ENCODE peak calls at places on chromosome 15, in seven cellular contexts. One of them, this sample, is unnamed.
A peak's percentile ranks its signal among the peaks of the same experiment; 100 is the strongest.

GRCh38 chr15:57527382-57528091 is 64.2 kb upstream of the MYZAP start:
- DNase-seq in gastrocnemius medialis: no peak
- DNase-seq in A549: peak; percentile 89
- DNase-seq in foreskin fibroblast: peak; percentile 76
- DNase-seq in AG09319: peak; percentile 67
- DNase-seq in nephron progenitor cell: peak; percentile 49
- DNase-seq in tibial nerve: peak; percentile 54
- DNase-seq in this sample: peak; percentile 78

GRCh38 chr15:38563723-38564519 is 693 bp downstream of the RASGRP1 start:
- DNase-seq in tibial nerve: peak; percentile 18
- DNase-seq in A549: peak; percentile 50
- DNase-seq in foreskin fibroblast: peak; percentile 25
- DNase-seq in AG09319: no peak
- DNase-seq in gastrocnemius medialis: peak; percentile 20
- DNase-seq in nephron progenitor cell: peak; percentile 84
- DNase-seq in this sample: no peak

GRCh38 chr15:48888209-48888608 is 10.3 kb downstream of the EID1 start:
- DNase-seq in nephron progenitor cell: no peak
- DNase-seq in tibial nerve: no peak
- DNase-seq in AG09319: no peak
- DNase-seq in foreskin fibroblast: no peak
- DNase-seq in gastrocnemius medialis: no peak
- DNase-seq in A549: no peak
- DNase-seq in this sample: no peak

GRCh38 chr15:65619636-65620290 is 2.0 kb upstream of the SLC24A1 start:
- DNase-seq in AG09319: no peak
- DNase-seq in nephron progenitor cell: no peak
- DNase-seq in A549: no peak
- DNase-seq in tibial nerve: no peak
- DNase-seq in foreskin fibroblast: no peak
- DNase-seq in gastrocnemius medialis: no peak
- DNase-seq in this sample: no peak

GRCh38 chr15:43376017-43376705 is 5.3 kb downstream of the TUBGCP4 start:
- DNase-seq in gastrocnemius medialis: no peak
- DNase-seq in AG09319: no peak
- DNase-seq in foreskin fibroblast: peak; percentile 14
- DNase-seq in nephron progenitor cell: peak; percentile 23
- DNase-seq in tibial nerve: no peak
- DNase-seq in A549: peak; percentile 37
- DNase-seq in this sample: no peak

GRCh38 chr15:68303134-68303533 is 25.6 kb downstream of the FEM1B start:
- DNase-seq in foreskin fibroblast: no peak
- DNase-seq in tibial nerve: no peak
- DNase-seq in gastrocnemius medialis: no peak
- DNase-seq in A549: no peak
- DNase-seq in AG09319: no peak
- DNase-seq in nephron progenitor cell: no peak
- DNase-seq in this sample: no peak

GRCh38 chr15:44735482-44736260 is 657 bp upstream of the TRIM69 start:
- DNase-seq in A549: no peak
- DNase-seq in foreskin fibroblast: no peak
- DNase-seq in gastrocnemius medialis: peak; percentile 42
- DNase-seq in nephron progenitor cell: no peak
- DNase-seq in tibial nerve: peak; percentile 51
- DNase-seq in AG09319: no peak
- DNase-seq in this sample: no peak

GRCh38 chr15:29346998-29347397 is 77.4 kb upstream of the NSMCE3 start:
- DNase-seq in nephron progenitor cell: no peak
- DNase-seq in A549: no peak
- DNase-seq in AG09319: no peak
- DNase-seq in foreskin fibroblast: no peak
- DNase-seq in gastrocnemius medialis: no peak
- DNase-seq in tibial nerve: no peak
- DNase-seq in this sample: no peak

GRCh38 chr15:95447486-95447885 is 883.0 kb upstream of the NR2F2 start:
- DNase-seq in AG09319: no peak
- DNase-seq in A549: no peak
- DNase-seq in nephron progenitor cell: no peak
- DNase-seq in foreskin fibroblast: no peak
- DNase-seq in tibial nerve: no peak
- DNase-seq in gastrocnemius medialis: no peak
- DNase-seq in this sample: no peak

GRCh38 chr15:20645956-20646355 is 104.4 kb upstream of the GOLGA6L6 start:
- DNase-seq in AG09319: no peak
- DNase-seq in A549: peak; percentile 21
- DNase-seq in tibial nerve: peak; percentile 43
- DNase-seq in nephron progenitor cell: no peak
- DNase-seq in gastrocnemius medialis: peak; percentile 26
- DNase-seq in foreskin fibroblast: no peak
- DNase-seq in this sample: no peak

GRCh38 chr15:35289029-35289617 is 204.0 kb upstream of the NANOGP8 start:
- DNase-seq in nephron progenitor cell: peak; percentile 25
- DNase-seq in tibial nerve: no peak
- DNase-seq in A549: peak; percentile 72
- DNase-seq in foreskin fibroblast: peak; percentile 47
- DNase-seq in AG09319: peak; percentile 39
- DNase-seq in gastrocnemius medialis: no peak
- DNase-seq in this sample: peak; percentile 50

GRCh38 chr15:35288580-35288979 is 203.5 kb upstream of the NANOGP8 start:
- DNase-seq in tibial nerve: no peak
- DNase-seq in AG09319: no peak
- DNase-seq in gastrocnemius medialis: no peak
- DNase-seq in A549: no peak
- DNase-seq in nephron progenitor cell: no peak
- DNase-seq in foreskin fibroblast: no peak
- DNase-seq in this sample: no peak

GRCh38 chr15:35298509-35298908 is 213.4 kb upstream of the NANOGP8 start:
- DNase-seq in A549: no peak
- DNase-seq in nephron progenitor cell: no peak
- DNase-seq in tibial nerve: no peak
- DNase-seq in foreskin fibroblast: no peak
- DNase-seq in AG09319: no peak
- DNase-seq in gastrocnemius medialis: no peak
- DNase-seq in this sample: no peak

GRCh38 chr15:35290301-35290721 is 205.2 kb upstream of the NANOGP8 start:
- DNase-seq in nephron progenitor cell: no peak
- DNase-seq in gastrocnemius medialis: no peak
- DNase-seq in A549: no peak
- DNase-seq in AG09319: no peak
- DNase-seq in foreskin fibroblast: no peak
- DNase-seq in tibial nerve: no peak
- DNase-seq in this sample: no peak

GRCh38 chr15:35293353-35294130 is 208.4 kb upstream of the NANOGP8 start:
- DNase-seq in gastrocnemius medialis: no peak
- DNase-seq in nephron progenitor cell: no peak
- DNase-seq in tibial nerve: no peak
- DNase-seq in A549: peak; percentile 82
- DNase-seq in foreskin fibroblast: peak; percentile 73
- DNase-seq in AG09319: no peak
- DNase-seq in this sample: peak; percentile 37
- TF ChIP-seq CTCF in gastrocnemius medialis: no peak
- TF ChIP-seq CTCF in nephron progenitor cell: peak; percentile 17
- TF ChIP-seq CTCF in tibial nerve: no peak
- TF ChIP-seq CTCF in A549: peak; percentile 28
- TF ChIP-seq CTCF in foreskin fibroblast: peak; percentile 32
- TF ChIP-seq CTCF in AG09319: no peak
- TF ChIP-seq CTCF in this sample: peak; percentile 40

DNA sequence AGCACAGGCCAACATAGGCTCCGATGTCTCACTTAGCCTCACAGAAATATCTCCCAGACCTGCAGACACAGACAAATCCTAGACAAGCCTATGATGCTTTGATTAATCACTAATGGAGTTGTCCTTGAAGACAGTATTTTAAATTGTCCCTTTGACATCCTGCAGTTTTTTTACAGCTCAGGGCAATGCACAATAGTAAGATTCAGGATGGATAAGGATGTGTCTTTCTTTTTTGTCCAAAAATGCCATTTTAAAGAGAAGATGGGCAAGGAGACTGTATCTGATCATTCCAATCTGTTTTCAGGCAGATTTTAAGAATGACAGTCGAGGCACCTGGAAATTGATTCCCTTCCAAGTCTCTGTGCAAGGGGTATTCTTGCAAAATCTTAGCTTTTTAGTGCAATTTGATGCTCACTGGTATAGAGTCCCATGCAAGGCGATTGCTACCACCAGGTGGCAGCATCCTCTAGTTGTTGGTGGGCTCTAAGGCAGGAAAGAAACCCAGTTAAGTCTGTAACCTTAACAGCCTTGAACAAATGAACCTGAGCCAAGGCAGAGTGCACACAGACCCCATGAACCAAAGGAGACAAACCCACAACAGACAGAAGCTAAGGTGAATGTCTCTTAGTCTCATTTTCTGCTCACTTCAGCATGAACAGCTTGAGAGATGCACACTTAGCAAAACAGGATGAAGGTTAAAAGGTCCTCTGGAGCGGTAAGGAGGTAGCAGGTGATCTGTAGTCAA is 51.2 kb upstream of the MINAR1 start:
- DNase-seq in gastrocnemius medialis: peak; percentile 55
- DNase-seq in foreskin fibroblast: peak; percentile 66
- DNase-seq in tibial nerve: peak; percentile 96
- DNase-seq in A549: peak; percentile 79
- DNase-seq in AG09319: peak; percentile 51
- DNase-seq in nephron progenitor cell: peak; percentile 89
- DNase-seq in this sample: peak; percentile 34
- TF ChIP-seq CTCF in gastrocnemius medialis: peak; percentile 84
- TF ChIP-seq CTCF in foreskin fibroblast: peak; percentile 92
- TF ChIP-seq CTCF in tibial nerve: peak; percentile 77
- TF ChIP-seq CTCF in A549: peak; percentile 98
- TF ChIP-seq CTCF in AG09319: peak; percentile 96
- TF ChIP-seq CTCF in nephron progenitor cell: peak; percentile 88
- TF ChIP-seq CTCF in this sample: peak; percentile 92

GRCh38 chr15:41930867-41931222 is 37.0 kb upstream of the SPTBN5 start:
- DNase-seq in foreskin fibroblast: no peak
- DNase-seq in AG09319: no peak
- DNase-seq in gastrocnemius medialis: no peak
- DNase-seq in A549: no peak
- DNase-seq in tibial nerve: no peak
- DNase-seq in nephron progenitor cell: no peak
- DNase-seq in this sample: no peak

GRCh38 chr15:41932939-41933725 is 39.2 kb downstream of the EHD4 start:
- DNase-seq in nephron progenitor cell: no peak
- DNase-seq in foreskin fibroblast: no peak
- DNase-seq in A549: no peak
- DNase-seq in AG09319: no peak
- DNase-seq in tibial nerve: no peak
- DNase-seq in gastrocnemius medialis: no peak
- DNase-seq in this sample: no peak

GRCh38 chr15:41933771-41934170 is 38.6 kb downstream of the EHD4 start:
- DNase-seq in gastrocnemius medialis: no peak
- DNase-seq in tibial nerve: no peak
- DNase-seq in AG09319: no peak
- DNase-seq in nephron progenitor cell: no peak
- DNase-seq in foreskin fibroblast: peak; percentile 43
- DNase-seq in A549: peak; percentile 47
- DNase-seq in this sample: no peak

GRCh38 chr15:41932511-41932910 is 38.7 kb upstream of the SPTBN5 start:
- DNase-seq in A549: no peak
- DNase-seq in foreskin fibroblast: no peak
- DNase-seq in tibial nerve: no peak
- DNase-seq in nephron progenitor cell: no peak
- DNase-seq in AG09319: no peak
- DNase-seq in gastrocnemius medialis: no peak
- DNase-seq in this sample: no peak

GRCh38 chr15:41932101-41932500 is 38.2 kb upstream of the SPTBN5 start:
- DNase-seq in tibial nerve: no peak
- DNase-seq in gastrocnemius medialis: no peak
- DNase-seq in foreskin fibroblast: no peak
- DNase-seq in A549: no peak
- DNase-seq in AG09319: no peak
- DNase-seq in nephron progenitor cell: no peak
- DNase-seq in this sample: no peak
- TF ChIP-seq CTCF in tibial nerve: no peak
- TF ChIP-seq CTCF in gastrocnemius medialis: no peak
- TF ChIP-seq CTCF in foreskin fibroblast: no peak
- TF ChIP-seq CTCF in A549: no peak
- TF ChIP-seq CTCF in AG09319: no peak
- TF ChIP-seq CTCF in nephron progenitor cell: no peak
- TF ChIP-seq CTCF in this sample: no peak

GRCh38 chr15:51284871-51285270 is 53.5 kb downstream of the CYP19A1 start:
- DNase-seq in tibial nerve: no peak
- DNase-seq in A549: no peak
- DNase-seq in AG09319: no peak
- DNase-seq in gastrocnemius medialis: no peak
- DNase-seq in foreskin fibroblast: no peak
- DNase-seq in nephron progenitor cell: no peak
- DNase-seq in this sample: no peak

GRCh38 chr15:51289290-51289689 is 49.1 kb downstream of the CYP19A1 start:
- DNase-seq in A549: no peak
- DNase-seq in gastrocnemius medialis: no peak
- DNase-seq in tibial nerve: no peak
- DNase-seq in foreskin fibroblast: no peak
- DNase-seq in nephron progenitor cell: no peak
- DNase-seq in AG09319: no peak
- DNase-seq in this sample: no peak

GRCh38 chr15:51283026-51283425 is 55.4 kb downstream of the CYP19A1 start:
- DNase-seq in foreskin fibroblast: no peak
- DNase-seq in tibial nerve: no peak
- DNase-seq in A549: no peak
- DNase-seq in nephron progenitor cell: no peak
- DNase-seq in AG09319: no peak
- DNase-seq in gastrocnemius medialis: no peak
- DNase-seq in this sample: no peak

GRCh38 chr15:51288143-51289065 is 50.0 kb downstream of the CYP19A1 start:
- DNase-seq in A549: no peak
- DNase-seq in AG09319: no peak
- DNase-seq in nephron progenitor cell: no peak
- DNase-seq in tibial nerve: no peak
- DNase-seq in foreskin fibroblast: no peak
- DNase-seq in gastrocnemius medialis: no peak
- DNase-seq in this sample: no peak

DNA sequence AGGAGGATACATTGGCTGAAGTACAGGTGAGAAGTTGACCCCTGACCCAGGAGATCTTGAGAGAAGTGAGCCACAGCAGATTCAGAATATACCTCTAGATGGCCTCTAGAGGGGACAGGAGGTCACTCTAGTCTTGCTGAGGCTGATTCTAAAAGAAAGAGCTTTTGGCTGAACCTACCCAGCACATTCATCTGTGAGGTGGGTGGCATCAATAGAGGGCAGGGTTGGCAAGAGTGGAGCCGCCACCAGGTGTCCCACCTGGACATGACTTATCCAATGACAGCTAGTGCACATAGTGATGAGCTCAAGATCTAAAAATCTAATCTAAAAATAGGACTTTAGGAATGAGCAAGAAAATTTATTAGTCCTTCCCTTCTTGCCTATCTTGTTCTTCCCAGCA is 51.6 kb downstream of the CYP19A1 start:
- DNase-seq in gastrocnemius medialis: no peak
- DNase-seq in foreskin fibroblast: no peak
- DNase-seq in nephron progenitor cell: no peak
- DNase-seq in tibial nerve: no peak
- DNase-seq in A549: peak; percentile 33
- DNase-seq in AG09319: no peak
- DNase-seq in this sample: no peak
- TF ChIP-seq CTCF in gastrocnemius medialis: no peak
- TF ChIP-seq CTCF in foreskin fibroblast: no peak
- TF ChIP-seq CTCF in nephron progenitor cell: no peak
- TF ChIP-seq CTCF in tibial nerve: no peak
- TF ChIP-seq CTCF in A549: no peak
- TF ChIP-seq CTCF in AG09319: no peak
- TF ChIP-seq CTCF in this sample: no peak

GRCh38 chr15:60079210-60079609 is 75.1 kb downstream of the FOXB1 start:
- DNase-seq in gastrocnemius medialis: no peak
- DNase-seq in tibial nerve: no peak
- DNase-seq in A549: peak; percentile 24
- DNase-seq in AG09319: no peak
- DNase-seq in foreskin fibroblast: no peak
- DNase-seq in nephron progenitor cell: no peak
- DNase-seq in this sample: no peak
- TF ChIP-seq CTCF in gastrocnemius medialis: no peak
- TF ChIP-seq CTCF in tibial nerve: no peak
- TF ChIP-seq CTCF in A549: peak; percentile 14
- TF ChIP-seq CTCF in AG09319: peak; percentile 17
- TF ChIP-seq CTCF in foreskin fibroblast: no peak
- TF ChIP-seq CTCF in nephron progenitor cell: peak; percentile 47
- TF ChIP-seq CTCF in this sample: peak; percentile 37